ENCODE peak calls at places on chromosomes 5 and 9, in five cellular contexts. W is progenitor cell of endocrine pancreas, U is foreskin fibroblast, Y is uterus, T is suprapubic skin. G is an unnamed sample.

GRCh38 chr5:26034813-26035212 is 1003.6 kb downstream of the CDH9 start:
- DNase-seq in Y (no peak), T (no peak), U (no peak), W (no peak), G (no peak)

GRCh38 chr9:88950341-88951141 is 40.7 kb upstream of the S1PR3 start:
- DNase-seq in U (peak), Y (no peak), W (no peak), T (no peak), G (no peak)

GRCh38 chr9:32524558-32525461 is 1.2 kb downstream of the RIGI start:
- DNase-seq in T (no peak), U (no peak), W (no peak), Y (no peak), G (no peak)

GRCh38 chr5:72166070-72166979 is 59.0 kb downstream of the MAP1B start:
- DNase-seq in U (peak), Y (peak), T (peak), W (no peak), G (no peak)

GRCh38 chr9:13762209-13762608 is 482.7 kb upstream of the MPDZ start:
- DNase-seq in U (no peak), W (no peak), Y (no peak), T (no peak), G (no peak)

GRCh38 chr9:130051855-130052254 is 1.9 kb upstream of the GPR107 start:
- DNase-seq in T (no peak), W (no peak), Y (no peak), U (no peak), G (no peak)

GRCh38 chr5:40549611-40550010 is 130.1 kb upstream of the PTGER4 start:
- DNase-seq in W (no peak), T (no peak), Y (no peak), U (no peak), G (no peak)

GRCh38 chr5:154997746-154998145 is 15.8 kb upstream of the KIF4B start:
- DNase-seq in Y (no peak), T (no peak), W (no peak), U (no peak), G (no peak)

GRCh38 chr9:81522721-81523551 is 166.4 kb downstream of the TLE1 start:
- DNase-seq in U (peak), W (no peak), T (no peak), Y (no peak), G (no peak)

GRCh38 chr5:14069021-14069420 is 74.1 kb upstream of the TRIO start:
- DNase-seq in U (no peak), Y (no peak), T (no peak), W (no peak), G (no peak)

GRCh38 chr5:39892708-39893107 is 467.9 kb upstream of the DAB2 start:
- DNase-seq in T (no peak), Y (no peak), W (no peak), U (peak), G (no peak)

GRCh38 chr9:83199240-83199639 is 136.3 kb upstream of the RASEF start:
- DNase-seq in T (no peak), Y (no peak), U (peak), W (no peak), G (no peak)

GRCh38 chr5:72556351-72557146 is 49.3 kb upstream of the ZNF366 start:
- DNase-seq in Y (peak), T (peak), U (peak), W (peak), G (no peak)

GRCh38 chr5:132883261-132883834 is 9.9 kb downstream of the LEAP2 start:
- DNase-seq in T (no peak), Y (no peak), U (peak), W (no peak), G (no peak)

GRCh38 chr5:158484968-158485367 is 614.7 kb downstream of the EBF1 start:
- DNase-seq in W (no peak), T (no peak), Y (peak), U (no peak), G (no peak)

GRCh38 chr5:67037171-67037570 is 159.4 kb downstream of the CD180 start:
- DNase-seq in W (no peak), U (no peak), T (no peak), Y (no peak), G (no peak)

GRCh38 chr9:34493972-34494535 is 28.7 kb downstream of the ENHO start:
- DNase-seq in T (no peak), Y (peak), W (peak), U (peak), G (peak)

GRCh38 chr5:14428302-14429081 is 153.1 kb upstream of the OTULINL start:
- DNase-seq in U (no peak), W (no peak), T (no peak), Y (no peak), G (no peak)

GRCh38 chr9:121876658-121877271 is 216.3 kb downstream of the TTLL11 start:
- DNase-seq in T (no peak), W (no peak), Y (no peak), U (peak), G (peak)

GRCh38 chr9:118533101-118533500 is 828.9 kb downstream of the TLR4 start:
- DNase-seq in Y (no peak), U (no peak), T (no peak), W (no peak), G (no peak)

GRCh38 chr9:68547417-68547816 is 6.7 kb upstream of the TMEM252 start:
- DNase-seq in W (no peak), Y (no peak), U (no peak), T (no peak), G (no peak)

GRCh38 chr9:36162211-36162610 is 7.0 kb upstream of the CCIN start:
- DNase-seq in W (no peak), Y (no peak), U (no peak), T (no peak), G (no peak)

GRCh38 chr5:14185336-14186131 is 42.4 kb downstream of the TRIO start:
- DNase-seq in U (peak), W (no peak), T (no peak), Y (no peak), G (no peak)

GRCh38 chr9:113509463-113509862 is 45.9 kb downstream of the RGS3 start:
- DNase-seq in Y (no peak), U (peak), T (no peak), W (no peak), G (no peak)

GRCh38 chr5:6473284-6473683 is 24.6 kb downstream of the UBE2QL1 start:
- DNase-seq in Y (no peak), U (no peak), W (no peak), T (no peak), G (no peak)

GRCh38 chr5:38660194-38660668 is 103.8 kb upstream of the LIFR start:
- DNase-seq in U (no peak), T (no peak), W (no peak), Y (no peak), G (peak)

GRCh38 chr5:3911111-3911510 is 315.5 kb downstream of the IRX1 start:
- DNase-seq in U (no peak), Y (no peak), W (no peak), T (no peak), G (no peak)

GRCh38 chr5:136052692-136053335 is 24.0 kb downstream of the TGFBI start:
- DNase-seq in U (no peak), W (no peak), Y (no peak), T (peak), G (no peak)

GRCh38 chr9:70229579-70229978 is 29.2 kb upstream of the SMC5 start:
- DNase-seq in U (peak), T (no peak), Y (no peak), W (no peak), G (no peak)

GRCh38 chr5:139634541-139634940 is 13.6 kb upstream of the CXXC5 start:
- DNase-seq in U (no peak), Y (no peak), T (no peak), W (no peak), G (no peak)

GRCh38 chr5:137304227-137304874 is 194.8 kb downstream of the SPOCK1 start:
- DNase-seq in T (no peak), U (no peak), Y (no peak), W (no peak), G (no peak)

GRCh38 chr5:35083150-35083549 is 35.4 kb upstream of the AGXT2 start:
- DNase-seq in T (no peak), U (no peak), W (no peak), Y (no peak), G (no peak)

GRCh38 chr5:168967882-168968620 is 332.9 kb downstream of the SLIT3 start:
- DNase-seq in U (no peak), W (no peak), Y (no peak), T (no peak), G (no peak)

GRCh38 chr9:69168709-69169217 is 5.3 kb upstream of the TJP2 start:
- DNase-seq in U (no peak), T (no peak), Y (no peak), W (no peak), G (peak)

GRCh38 chr9:134552349-134552990 is 89.1 kb upstream of the COL5A1 start:
- DNase-seq in W (no peak), U (no peak), T (no peak), Y (no peak), G (no peak)

GRCh38 chr9:134549336-134549735 is 92.3 kb upstream of the COL5A1 start:
- DNase-seq in T (no peak), U (no peak), Y (no peak), W (no peak), G (no peak)

GRCh38 chr9:134551657-134552348 is 89.8 kb upstream of the COL5A1 start:
- DNase-seq in T (no peak), U (peak), W (no peak), Y (no peak), G (no peak)

GRCh38 chr9:134551176-134551575 is 90.4 kb upstream of the COL5A1 start:
- DNase-seq in U (no peak), Y (no peak), T (no peak), W (no peak), G (no peak)

DNA sequence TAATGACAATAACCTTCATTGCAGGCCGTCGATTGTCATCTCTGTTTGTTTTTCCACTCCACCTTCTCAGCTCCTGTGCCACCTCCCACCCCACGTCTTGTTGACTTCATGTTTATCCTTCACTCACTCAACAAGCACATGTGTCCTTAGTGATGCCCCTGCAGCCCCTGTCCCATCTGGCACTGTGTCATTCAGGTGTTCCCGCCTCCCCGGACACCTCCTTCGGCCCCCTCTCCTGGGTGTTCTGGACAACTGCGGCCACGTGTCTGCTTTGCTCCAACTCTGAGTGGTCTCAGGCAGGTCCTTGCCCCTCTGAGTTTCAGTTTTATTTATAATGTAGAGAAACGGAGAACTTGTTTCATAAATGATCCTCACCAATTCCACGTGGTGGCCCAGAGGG is 91.0 kb upstream of the COL5A1 start:
- DNase-seq in W (no peak), U (no peak), Y (no peak), T (no peak), G (no peak)
- TF ChIP-seq CTCF in W (no peak), U (peak), Y (no peak), T (no peak), G (no peak)

GRCh38 chr5:172048170-172048422 is 41.7 kb upstream of the FBXW11 start:
- DNase-seq in Y (no peak), T (no peak), W (no peak), U (no peak), G (no peak)

GRCh38 chr5:172050070-172050469 is 43.6 kb upstream of the FBXW11 start:
- DNase-seq in Y (no peak), T (no peak), U (no peak), W (no peak), G (no peak)

GRCh38 chr5:172048539-172049101 is 42.2 kb upstream of the FBXW11 start:
- DNase-seq in U (no peak), Y (no peak), W (no peak), T (no peak), G (no peak)

GRCh38 chr5:172051643-172052362 is 45.4 kb upstream of the FBXW11 start:
- DNase-seq in U (no peak), W (no peak), T (no peak), Y (no peak), G (no peak)

GRCh38 chr5:172049226-172049796 is 42.9 kb upstream of the FBXW11 start:
- DNase-seq in Y (no peak), W (no peak), U (no peak), T (no peak), G (no peak)
- TF ChIP-seq CTCF in Y (no peak), W (no peak), U (no peak), T (no peak), G (no peak)

GRCh38 chr5:127029513-127030258 is 672 bp downstream of the MARCHF3 start:
- DNase-seq in W (peak), T (peak), Y (peak), U (peak), G (peak)
- TF ChIP-seq CTCF in W (peak), T (peak), Y (peak), U (peak), G (peak)

GRCh38 chr9:97992219-97992618 is 9.1 kb downstream of the ANP32B start:
- DNase-seq in W (no peak), T (no peak), Y (no peak), U (no peak), G (no peak)
- TF ChIP-seq CTCF in W (no peak), T (no peak), Y (no peak), U (no peak), G (no peak)

DNA sequence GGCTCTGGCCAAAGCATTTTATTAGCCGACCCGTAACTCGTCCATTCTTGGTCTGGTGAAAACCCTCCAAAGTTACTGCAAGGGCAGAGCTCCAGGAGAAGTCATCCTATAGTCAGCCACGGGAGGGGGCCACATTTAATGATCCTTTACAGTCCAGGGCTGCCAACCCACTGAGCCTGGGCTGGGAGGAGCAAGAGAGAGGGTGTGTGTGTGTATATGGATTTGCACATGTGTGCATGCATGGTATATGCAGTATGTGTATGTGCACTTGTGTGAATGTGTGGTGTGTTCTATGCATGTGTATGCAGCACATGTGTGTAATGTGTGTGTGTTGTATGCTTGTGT is 4.2 kb upstream of the RASGEF1C start:
- DNase-seq in T (no peak), W (no peak), U (no peak), Y (no peak), G (no peak)
- TF ChIP-seq CTCF in T (no peak), W (no peak), U (no peak), Y (no peak), G (no peak)

DNA sequence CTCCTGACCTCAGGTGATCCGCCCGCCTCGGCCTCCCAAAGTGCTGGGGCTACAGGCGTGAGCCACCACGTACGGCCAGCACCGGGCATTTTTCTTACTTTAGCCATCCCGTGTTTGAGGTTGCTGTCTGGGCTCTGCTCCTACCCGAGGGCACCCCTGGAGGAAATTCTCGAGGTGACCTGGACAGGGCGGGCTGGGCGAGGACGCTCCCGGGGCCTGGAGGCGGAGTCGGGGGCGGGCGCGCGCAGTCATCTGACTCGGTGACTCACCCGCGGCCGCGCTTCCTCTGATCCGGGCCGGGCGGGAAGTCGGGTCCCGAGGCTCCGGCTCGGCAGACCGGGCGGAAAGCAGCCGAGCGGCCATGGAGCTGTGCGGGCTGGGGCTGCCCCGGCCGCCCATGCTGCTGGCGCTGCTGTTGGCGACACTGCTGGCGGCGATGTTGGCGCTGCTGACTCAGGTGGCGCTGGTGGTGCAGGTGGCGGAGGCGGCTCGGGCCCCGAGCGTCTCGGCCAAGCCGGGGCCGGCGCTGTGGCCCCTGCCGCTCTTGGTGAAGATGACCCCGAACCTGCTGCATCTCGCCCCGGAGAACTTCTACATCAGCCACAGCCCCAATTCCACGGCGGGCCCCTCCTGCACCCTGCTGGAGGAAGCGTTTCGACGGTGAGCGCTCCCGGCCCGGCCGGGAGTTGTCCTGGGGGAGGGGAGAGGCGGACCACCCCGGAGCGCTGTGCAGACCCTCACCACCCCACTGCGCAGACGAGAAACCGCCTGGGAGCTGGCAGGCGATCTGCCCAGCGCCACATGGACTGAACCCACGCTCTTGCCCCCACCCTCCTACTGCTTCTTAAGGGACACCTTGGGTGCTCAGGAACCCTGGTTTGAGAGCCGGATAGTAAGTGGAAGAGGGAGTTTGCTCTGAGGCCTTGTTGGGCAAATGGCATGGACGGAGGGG is at the start of gene HEXB:
- DNase-seq in Y (peak), U (peak), T (peak), W (peak), G (peak)
- TF ChIP-seq CTCF in Y (no peak), U (no peak), T (no peak), W (peak), G (peak)

G was measured in RWPE2.